ENCODE peak calls at places on chromosomes 4 and X, in ten cellular contexts. D is Jurkat, Clone E6-1; B is HCEC 1CT; F is A549; G is activated CD4-positive, alpha-beta T cell treated with anti-CD3 and anti-CD28 coated beads, Interleukin-2, amount 10 ng/mL, durations not matched to agents 7 days and 5 days; S is substantia nigra; W is effector CD4-positive, alpha-beta T cell; V is mucosa of gallbladder; H is HEK293T; K is stimulated activated CD4-positive, alpha-beta T cell treated with anti-CD3 and anti-CD28 coated beads, Interleukin-12 subunit alpha, Interleukin-12 subunit beta, amount 100 ng/mL, for 48 hours. P is an unnamed sample.

GRCh38 chr4:110614173-110614948 is 8.5 kb downstream of the PITX2 start:
- DNase-seq in W (no peak), D (no peak), S (no peak), B (no peak), K (no peak), G (no peak), F (no peak), V (no peak), H (no peak), P (no peak)

GRCh38 chr4:13538427-13538973 is 5.8 kb downstream of the NKX3-2 start:
- DNase-seq in D (no peak), F (no peak), H (no peak), S (no peak), B (no peak), K (no peak), V (no peak), G (no peak), W (no peak), P (no peak)

GRCh38 chr4:170736710-170737109 is 647.0 kb upstream of the AADAT start:
- DNase-seq in V (no peak), F (no peak), W (no peak), H (no peak), K (no peak), D (no peak), G (no peak), S (no peak), B (peak; percentile 6), P (no peak)

GRCh38 chr4:41158274-41158673 is 56.1 kb downstream of the APBB2 start:
- DNase-seq in B (no peak), V (no peak), F (no peak), G (no peak), K (no peak), H (no peak), S (no peak), W (no peak), D (no peak), P (no peak)

GRCh38 chr4:156974264-156974663 is 2.7 kb upstream of the PDGFC start:
- DNase-seq in V (no peak), W (no peak), H (no peak), F (no peak), G (no peak), B (peak; percentile 36), K (no peak), S (no peak), D (no peak), P (no peak)

GRCh38 chr4:114287079-114287696 is 307.7 kb upstream of the ARSJ start:
- DNase-seq in V (peak; percentile 70), F (no peak), H (no peak), B (no peak), W (no peak), S (no peak), G (no peak), K (no peak), D (no peak), P (no peak)

GRCh38 chrX:153731117-153731844 is 6.6 kb downstream of the ABCD1 start:
- DNase-seq in S (no peak), V (no peak), B (no peak), H (no peak), K (no peak), F (no peak), G (no peak), D (no peak), W (no peak), P (no peak)

GRCh38 chrX:10077425-10078188 is 79.2 kb upstream of the CLCN4 start:
- DNase-seq in D (peak; percentile 6), K (no peak), B (peak; percentile 59), V (no peak), F (no peak), S (no peak), W (no peak), H (no peak), G (no peak), P (peak; percentile 41)

GRCh38 chr4:44678094-44679023 is at the start of gene GUF1:
- DNase-seq in D (peak; percentile 86), K (peak; percentile 77), W (peak; percentile 85), S (peak; percentile 79), H (peak; percentile 73), F (peak; percentile 38), B (peak; percentile 80), V (peak; percentile 92), G (peak; percentile 91), P (peak; percentile 90)

GRCh38 chrX:11111038-11111851 is at the start of gene HCCS:
- DNase-seq in H (peak; percentile 81), K (peak; percentile 75), F (peak; percentile 68), B (peak; percentile 74), V (peak; percentile 82), D (peak; percentile 69), W (peak; percentile 73), G (peak; percentile 83), S (peak; percentile 40), P (peak; percentile 82)

GRCh38 chr4:136750898-136751297 is 781.4 kb downstream of the PCDH18 start:
- DNase-seq in G (no peak), D (no peak), K (no peak), B (peak; percentile 9), V (no peak), W (no peak), S (no peak), F (no peak), H (no peak), P (no peak)

GRCh38 chr4:83022724-83023427 is 12.1 kb upstream of the COPS4 start:
- DNase-seq in F (no peak), H (no peak), G (no peak), S (no peak), W (no peak), B (peak; percentile 67), V (no peak), K (no peak), D (no peak), P (no peak)

GRCh38 chr4:180669637-180670036 is 1573.6 kb upstream of the TENM3 start:
- DNase-seq in H (no peak), B (no peak), D (no peak), G (no peak), V (no peak), F (no peak), K (no peak), S (no peak), W (no peak), P (no peak)